ENCODE peak calls at places on chromosomes 4 and X, in seven cellular contexts. D is K562, Z is H1, E is SK-N-SH, X is HepG2, H is HCT116, P is GM12878. M is an unnamed sample.

GRCh38 chr4:125951275-125951887 is 636.6 kb downstream of the FAT4 start:
- DNase-seq in Z (no peak), E (peak; percentile 18), H (no peak), D (no peak), X (no peak), P (no peak), M (no peak)

GRCh38 chr4:14627038-14627437 is 375.2 kb upstream of the CPEB2 start:
- DNase-seq in Z (no peak), X (no peak), E (peak; percentile 52), D (no peak), P (no peak), H (no peak), M (no peak)

GRCh38 chr4:121693450-121693849 is 3.3 kb downstream of the ANXA5 start:
- DNase-seq in H (no peak), X (no peak), D (no peak), Z (no peak), E (no peak), P (no peak), M (no peak)

GRCh38 chr4:25347971-25348370 is 29.1 kb upstream of the ANAPC4 start:
- DNase-seq in E (no peak), X (no peak), Z (no peak), D (no peak), H (no peak), P (no peak), M (no peak)

GRCh38 chrX:16335181-16335580 is 167.9 kb downstream of the MAGEB17 start:
- DNase-seq in D (no peak), Z (no peak), H (no peak), E (no peak), X (no peak), P (no peak), M (no peak)

GRCh38 chr4:143482753-143483362 is 30.6 kb upstream of the SMARCA5 start:
- DNase-seq in H (peak; percentile 28), D (no peak), E (peak; percentile 25), Z (no peak), X (peak; percentile 16), P (no peak), M (peak; percentile 74)

GRCh38 chrX:86806786-86807185 is 658.5 kb downstream of the DACH2 start:
- DNase-seq in H (no peak), X (peak; percentile 6), Z (no peak), P (no peak), E (peak; percentile 12), D (peak; percentile 2), M (no peak)

GRCh38 chrX:25524150-25524549 is 508.4 kb upstream of the ARX start:
- DNase-seq in E (no peak), D (no peak), H (no peak), X (peak; percentile 82), P (no peak), Z (no peak), M (peak; percentile 90)

GRCh38 chrX:48631376-48632090 is 34.2 kb downstream of the WDR13 start:
- DNase-seq in D (peak; percentile 66), Z (peak; percentile 66), P (peak; percentile 65), E (peak; percentile 84), X (peak; percentile 85), H (peak; percentile 87), M (peak; percentile 88)

GRCh38 chrX:130172127-130172834 is 519 bp downstream of the RAB33A start:
- DNase-seq in X (no peak), H (no peak), P (no peak), D (no peak), E (peak; percentile 48), Z (peak; percentile 47), M (no peak)

GRCh38 chr4:137823007-137823406 is 290.7 kb upstream of the PCDH18 start:
- DNase-seq in H (no peak), Z (no peak), X (no peak), P (no peak), D (no peak), E (no peak), M (no peak)

GRCh38 chr4:99563310-99564186 is at the start of gene TRMT10A:
- DNase-seq in P (peak; percentile 85), D (peak; percentile 83), X (peak; percentile 96), Z (peak; percentile 94), E (peak; percentile 87), H (peak; percentile 96), M (peak; percentile 98)

GRCh38 chrX:108584617-108585211 is 145.1 kb downstream of the COL4A5 start:
- DNase-seq in P (peak; percentile 1), H (peak; percentile 4), X (no peak), Z (no peak), D (peak; percentile 15), E (peak; percentile 2), M (peak; percentile 7)

GRCh38 chrX:106802388-106803275 is at the start of gene TBC1D8B:
- DNase-seq in D (peak; percentile 13), P (peak; percentile 50), H (peak; percentile 86), X (peak; percentile 89), Z (peak; percentile 55), E (peak; percentile 14), M (peak; percentile 91)

GRCh38 chr4:163941221-163941865 is 446.9 kb downstream of the TMA16 start:
- DNase-seq in X (no peak), P (no peak), H (no peak), E (no peak), D (no peak), Z (no peak), M (no peak)

GRCh38 chrX:136779346-136779781 is 1.4 kb downstream of the ARHGEF6 start:
- DNase-seq in H (no peak), Z (no peak), P (peak; percentile 32), E (no peak), X (no peak), D (no peak), M (no peak)

GRCh38 chrX:136781180-136781797 is 557 bp upstream of the ARHGEF6 start:
- DNase-seq in E (no peak), H (no peak), P (no peak), D (no peak), Z (no peak), X (no peak), M (peak; percentile 5)

GRCh38 chrX:136778914-136779313 is 1.8 kb downstream of the ARHGEF6 start:
- DNase-seq in H (no peak), E (no peak), X (no peak), D (no peak), P (no peak), Z (no peak), M (no peak)

GRCh38 chrX:136780241-136780640 is 491 bp downstream of the ARHGEF6 start:
- DNase-seq in E (no peak), H (no peak), Z (no peak), D (no peak), P (no peak), X (no peak), M (no peak)

DNA sequence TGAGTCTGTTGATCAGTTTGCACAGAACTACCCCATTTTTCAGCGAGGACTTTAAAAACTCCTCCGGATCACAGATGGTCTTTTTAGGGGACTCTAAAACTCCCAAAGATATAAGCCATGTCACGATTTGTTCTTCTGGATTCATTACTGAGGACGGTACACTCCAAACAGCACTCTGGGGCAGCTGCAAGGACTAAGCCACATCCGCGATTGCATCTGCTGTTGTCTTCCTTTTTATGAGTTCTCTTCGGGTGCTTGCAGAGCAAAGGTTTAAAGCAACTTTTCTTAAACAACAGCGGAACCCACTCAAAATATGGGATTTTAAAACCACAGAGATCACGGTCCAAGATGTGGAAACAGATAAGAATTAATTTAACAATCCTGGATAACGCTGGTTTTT is at the start of gene ARHGEF6:
- DNase-seq in D (no peak), Z (no peak), P (no peak), X (no peak), E (no peak), H (no peak), M (no peak)
- TF ChIP-seq MAX in D (no peak), Z (no peak), P (no peak), X (no peak), E (no peak), H (no peak), M (no peak)

GRCh38 chr4:61202638-61203495 is 2.7 kb downstream of the ADGRL3 start:
- DNase-seq in D (no peak), Z (peak; percentile 63), H (no peak), X (no peak), E (peak; percentile 32), P (no peak), M (no peak)
- H3K27ac ChIP-seq in D (no peak overlapping the region), Z (no peak overlapping the region), H (no peak overlapping the region), X (no peak overlapping the region), E (no peak overlapping the region), P (no peak overlapping the region), M (no peak overlapping the region)

DNA sequence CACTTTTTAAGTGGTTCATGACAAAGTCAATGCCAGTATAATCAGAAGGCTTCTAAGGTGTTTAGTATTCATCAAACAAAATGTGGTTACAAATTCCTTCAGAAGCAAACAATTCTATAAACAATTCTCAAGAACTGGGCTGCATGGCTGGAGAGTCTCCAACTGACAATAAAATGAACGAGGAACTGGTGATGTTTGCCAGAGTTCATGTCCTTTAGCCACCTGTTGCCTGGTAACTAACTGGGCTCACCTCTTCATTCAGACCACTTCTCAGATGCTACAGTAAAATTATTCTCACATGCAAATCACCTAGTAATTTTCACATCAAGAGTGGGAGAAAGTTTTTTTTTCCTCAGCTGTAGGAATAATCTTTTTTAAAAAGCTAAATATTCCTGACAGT is 53.3 kb downstream of the CAMK2D start:
- DNase-seq in H (no peak), E (no peak), P (no peak), D (no peak), X (no peak), Z (no peak), M (no peak)
- H4K20me1 ChIP-seq in H (no peaks in the 10 kb centered on the region), E (peaks cover 10% of the 10 kb centered on the region), P (no peaks in the 10 kb centered on the region), D (no peaks in the 10 kb centered on the region), X (no peaks in the 10 kb centered on the region), Z (no peaks in the 10 kb centered on the region), M (no peaks in the 10 kb centered on the region)

GRCh38 chr4:140240237-140240636 is 86.3 kb upstream of the MAML3 start:
- DNase-seq in X (no peak), H (no peak), P (no peak), Z (no peak), E (no peak), D (no peak), M (no peak)
- TF ChIP-seq MAX in X (no peak), H (no peak), P (no peak), Z (no peak), E (no peak), D (no peak), M (no peak)

GRCh38 chr4:102867278-102868152 is 1.3 kb upstream of the CISD2 start:
- DNase-seq in E (no peak), P (peak; percentile 34), X (no peak), H (no peak), Z (no peak), D (no peak), M (no peak)
- H3K27ac ChIP-seq in E (peak overlapping the region; percentile 89), P (peak overlapping the region; percentile 98), X (peak overlapping the region; percentile 98), H (peak overlapping the region; percentile 87), Z (no peak overlapping the region), D (peak overlapping the region; percentile 98), M (no peak overlapping the region)

GRCh38 chr4:1294891-1295290 is 5.2 kb downstream of the MAEA start:
- DNase-seq in P (no peak), H (no peak), Z (no peak), X (no peak), E (no peak), D (no peak), M (no peak)

GRCh38 chr4:1293981-1294380 is 4.3 kb downstream of the MAEA start:
- DNase-seq in X (no peak), P (no peak), Z (no peak), H (no peak), D (no peak), E (no peak), M (no peak)

GRCh38 chr4:1293531-1293941 is 3.8 kb downstream of the MAEA start:
- DNase-seq in P (peak; percentile 20), D (no peak), E (no peak), H (no peak), Z (no peak), X (no peak), M (no peak)

GRCh38 chr4:1295405-1296055 is 5.8 kb downstream of the MAEA start:
- DNase-seq in H (no peak), X (no peak), Z (no peak), P (no peak), D (no peak), E (no peak), M (no peak)

GRCh38 chr4:1294424-1294823 is 4.7 kb downstream of the MAEA start:
- DNase-seq in D (no peak), X (no peak), P (no peak), Z (no peak), E (no peak), H (no peak), M (no peak)
- H4K20me1 ChIP-seq in D (peaks cover 37% of the 10 kb centered on the region), X (peaks cover 61% of the 10 kb centered on the region), P (no peaks in the 10 kb centered on the region), Z (peaks cover 37% of the 10 kb centered on the region), E (peaks cover 76% of the 10 kb centered on the region), H (no peaks in the 10 kb centered on the region), M (no peaks in the 10 kb centered on the region)